ENCODE peak calls at places on chromosomes 6 and 20, in six cellular contexts. Z, O, K, Y, P and U are unnamed samples.

GRCh38 chr6:24833711-24834386 is 35.1 kb upstream of the ARMH2 start:
- DNase-seq in Z (no peak), O (no peak), K (no peak), Y (no peak), P (no peak), U (no peak)

GRCh38 chr20:22833851-22834250 is 201.3 kb upstream of the SSTR4 start:
- DNase-seq in Z (no peak), O (no peak), K (no peak), Y (no peak), P (no peak), U (no peak)

GRCh38 chr6:109202409-109203264 is 107.3 kb downstream of the CEP57L1 start:
- DNase-seq in Z (no peak), O (no peak), K (no peak), Y (no peak), P (no peak), U (no peak)

GRCh38 chr20:645318-646106 is 7.5 kb downstream of the SRXN1 start:
- DNase-seq in Z (no peak), O (peak), K (peak), Y (peak), P (peak), U (peak)

GRCh38 chr20:46307139-46307998 is 929 bp downstream of the CDH22 start:
- DNase-seq in Z (no peak), O (peak), K (peak), Y (peak), P (no peak), U (peak)

GRCh38 chr20:50569864-50570836 is 60.0 kb downstream of the PTPN1 start:
- DNase-seq in Z (no peak), O (no peak), K (peak), Y (peak), P (no peak), U (no peak)

GRCh38 chr6:128725271-128726233 is 157.4 kb upstream of the LAMA2 start:
- DNase-seq in Z (no peak), O (no peak), K (peak), Y (no peak), P (peak), U (no peak)

GRCh38 chr6:14468656-14469321 is 351.2 kb downstream of the CD83 start:
- DNase-seq in Z (no peak), O (no peak), K (no peak), Y (no peak), P (no peak), U (no peak)

GRCh38 chr6:44093750-44094402 is 33.4 kb downstream of the MRPL14 start:
- DNase-seq in Z (no peak), O (no peak), K (no peak), Y (no peak), P (no peak), U (no peak)

GRCh38 chr6:17490724-17491123 is 97.3 kb downstream of the CAP2 start:
- DNase-seq in Z (no peak), O (no peak), K (no peak), Y (no peak), P (no peak), U (no peak)

GRCh38 chr6:119713903-119714302 is 364.3 kb upstream of the MAN1A1 start:
- DNase-seq in Z (no peak), O (no peak), K (no peak), Y (no peak), P (no peak), U (no peak)

GRCh38 chr6:166512567-166512966 is 73.9 kb downstream of the RAMACL start:
- DNase-seq in Z (no peak), O (no peak), K (no peak), Y (peak), P (no peak), U (no peak)